ENCODE peak calls at places on chromosomes 4 and X, in nine cellular contexts. B, G, U, H, K, A, P, Z and X are unnamed samples.

GRCh38 chrX:13491061-13491460 is 78.3 kb upstream of the EGFL6 start:
- DNase-seq in B (no peak), G (no peak), U (no peak), H (no peak), K (no peak), A (no peak), P (no peak), Z (no peak), X (no peak)

GRCh38 chr4:176339936-176340761 is 20.4 kb downstream of the SPCS3 start:
- DNase-seq in B (no peak), G (no peak), U (peak; percentile 56), H (no peak), K (no peak), A (no peak), P (no peak), Z (no peak), X (no peak)

GRCh38 chr4:153274967-153275366 is 69.5 kb upstream of the MND1 start:
- DNase-seq in B (no peak), G (no peak), U (no peak), H (no peak), K (no peak), A (no peak), P (no peak), Z (no peak), X (no peak)

GRCh38 chr4:41957634-41958033 is 22.4 kb downstream of the TMEM33 start:
- DNase-seq in B (no peak), G (no peak), U (no peak), H (peak; percentile 23), K (peak; percentile 55), A (no peak), P (no peak), Z (peak; percentile 25), X (no peak)

GRCh38 chr4:123564758-123565346 is 168.3 kb downstream of the SPRY1 start:
- DNase-seq in B (no peak), G (peak; percentile 66), U (peak; percentile 88), H (peak; percentile 68), K (peak; percentile 85), A (peak; percentile 44), P (peak; percentile 49), Z (peak; percentile 85), X (peak; percentile 21)

GRCh38 chr4:159413252-159413941 is 310.5 kb downstream of the RAPGEF2 start:
- DNase-seq in B (no peak), G (no peak), U (no peak), H (no peak), K (no peak), A (no peak), P (no peak), Z (no peak), X (no peak)

GRCh38 chr4:38857354-38858096 is 908 bp upstream of the TLR6 start:
- DNase-seq in B (no peak), G (peak; percentile 45), U (peak; percentile 59), H (peak; percentile 53), K (peak; percentile 83), A (peak; percentile 35), P (no peak), Z (peak; percentile 81), X (no peak)

GRCh38 chrX:150362599-150363481 is at the start of gene MAMLD1:
- DNase-seq in B (no peak), G (peak; percentile 67), U (peak; percentile 71), H (peak; percentile 4), K (peak; percentile 24), A (peak; percentile 50), P (no peak), Z (peak; percentile 80), X (no peak)

GRCh38 chrX:3711331-3711917 is 2.0 kb downstream of the PRKX start:
- DNase-seq in B (peak; percentile 5), G (peak; percentile 25), U (no peak), H (no peak), K (peak; percentile 32), A (no peak), P (no peak), Z (no peak), X (no peak)

GRCh38 chr4:122766353-122766705 is 33.8 kb downstream of the BBS12 start:
- DNase-seq in B (no peak), G (no peak), U (no peak), H (no peak), K (no peak), A (no peak), P (no peak), Z (no peak), X (no peak)

GRCh38 chr4:140497776-140498636 is at the start of gene MGAT4D:
- DNase-seq in B (no peak), G (peak; percentile 22), U (peak; percentile 81), H (no peak), K (no peak), A (no peak), P (no peak), Z (no peak), X (no peak)

GRCh38 chrX:10549280-10549679 is 71.1 kb downstream of the MID1 start:
- DNase-seq in B (no peak), G (peak; percentile 49), U (no peak), H (no peak), K (no peak), A (no peak), P (peak; percentile 6), Z (no peak), X (no peak)

GRCh38 chr4:153465145-153465544 is 1.0 kb upstream of the TMEM131L start:
- DNase-seq in B (no peak), G (no peak), U (no peak), H (peak; percentile 37), K (no peak), A (no peak), P (no peak), Z (no peak), X (no peak)

GRCh38 chrX:69031971-69032391 is 133.3 kb downstream of the PJA1 start:
- DNase-seq in B (no peak), G (no peak), U (peak; percentile 24), H (no peak), K (no peak), A (no peak), P (no peak), Z (peak; percentile 55), X (no peak)

GRCh38 chrX:24146283-24146865 is 3.2 kb upstream of the ZFX start:
- DNase-seq in B (no peak), G (no peak), U (no peak), H (no peak), K (no peak), A (no peak), P (no peak), Z (no peak), X (no peak)

GRCh38 chr4:140790765-140791164 is 34.6 kb upstream of the TBC1D9 start:
- DNase-seq in B (no peak), G (peak; percentile 61), U (no peak), H (peak; percentile 75), K (peak; percentile 85), A (no peak), P (no peak), Z (peak; percentile 34), X (no peak)

GRCh38 chr4:48223633-48224295 is 45.9 kb downstream of the TEC start:
- DNase-seq in B (no peak), G (no peak), U (no peak), H (no peak), K (no peak), A (no peak), P (no peak), Z (no peak), X (no peak)

GRCh38 chr4:154503598-154503997 is 12.0 kb upstream of the DCHS2 start:
- DNase-seq in B (no peak), G (no peak), U (no peak), H (no peak), K (no peak), A (no peak), P (no peak), Z (peak; percentile 21), X (no peak)

GRCh38 chr4:724131-724530 is 18.5 kb downstream of the PCGF3 start:
- DNase-seq in B (no peak), G (peak; percentile 70), U (no peak), H (no peak), K (no peak), A (no peak), P (no peak), Z (no peak), X (no peak)

GRCh38 chrX:12936947-12937346 is 30.5 kb downstream of the TLR8 start:
- DNase-seq in B (no peak), G (no peak), U (no peak), H (no peak), K (no peak), A (no peak), P (no peak), Z (no peak), X (no peak)

GRCh38 chr4:165302658-165303057 is 24.8 kb upstream of the MSMO1 start:
- DNase-seq in B (no peak), G (no peak), U (no peak), H (no peak), K (no peak), A (no peak), P (no peak), Z (no peak), X (no peak)

GRCh38 chr4:41505161-41505653 is 32.8 kb upstream of the LIMCH1 start:
- DNase-seq in B (no peak), G (no peak), U (no peak), H (no peak), K (no peak), A (no peak), P (peak; percentile 33), Z (peak; percentile 20), X (no peak)

GRCh38 chr4:82798168-82799005 is at the start of gene SCD5:
- DNase-seq in B (no peak), G (peak; percentile 64), U (peak; percentile 87), H (peak; percentile 77), K (peak; percentile 84), A (peak; percentile 57), P (peak; percentile 42), Z (peak; percentile 90), X (peak; percentile 43)

GRCh38 chrX:38117485-38117884 is 103.2 kb downstream of the SRPX start:
- DNase-seq in B (no peak), G (no peak), U (no peak), H (no peak), K (peak; percentile 43), A (no peak), P (peak; percentile 8), Z (peak; percentile 52), X (no peak)

GRCh38 chr4:35934370-35934981 is 309.8 kb downstream of the ARAP2 start:
- DNase-seq in B (no peak), G (no peak), U (no peak), H (no peak), K (peak; percentile 32), A (no peak), P (no peak), Z (peak; percentile 28), X (no peak)

GRCh38 chrX:138711399-138712347 is at the start of gene FGF13:
- DNase-seq in B (no peak), G (peak; percentile 7), U (peak; percentile 85), H (peak; percentile 13), K (peak; percentile 2), A (no peak), P (peak; percentile 5), Z (no peak), X (no peak)

GRCh38 chr4:81257021-81257420 is 42.0 kb upstream of the PRKG2 start:
- DNase-seq in B (no peak), G (no peak), U (no peak), H (no peak), K (no peak), A (no peak), P (no peak), Z (peak; percentile 75), X (no peak)

GRCh38 chr4:53861856-53862610 is 202.4 kb downstream of the CHIC2 start:
- DNase-seq in B (no peak), G (no peak), U (no peak), H (no peak), K (no peak), A (no peak), P (no peak), Z (peak; percentile 84), X (no peak)

GRCh38 chrX:99095965-99096364 is 1314.1 kb downstream of the PCDH19 start:
- DNase-seq in B (no peak), G (no peak), U (peak; percentile 58), H (no peak), K (no peak), A (no peak), P (no peak), Z (no peak), X (no peak)

GRCh38 chrX:11241720-11242119 is 51.5 kb upstream of the AMELX start:
- DNase-seq in B (no peak), G (no peak), U (no peak), H (no peak), K (no peak), A (no peak), P (no peak), Z (peak; percentile 21), X (no peak)

GRCh38 chr4:17468638-17469221 is 43.2 kb downstream of the QDPR start:
- DNase-seq in B (no peak), G (no peak), U (peak; percentile 64), H (no peak), K (peak; percentile 41), A (no peak), P (no peak), Z (peak; percentile 73), X (no peak)